ENCODE peak calls at places on chromosomes 13 and 19, in seven cellular contexts. S, M, I, Z, Q, N and J are unnamed samples.

GRCh38 chr19:3178377-3178972 is at the start of gene S1PR4:
- DNase-seq in I (peak), Z (no peak), Q (no peak), S (no peak), M (no peak), N (peak), J (no peak)

GRCh38 chr19:5035105-5035761 is 66.3 kb downstream of the KDM4B start:
- DNase-seq in M (no peak), I (no peak), Z (no peak), Q (no peak), S (no peak), N (no peak), J (no peak)

GRCh38 chr13:20610006-20610405 is 43.0 kb downstream of the IFT88 start:
- DNase-seq in Z (no peak), S (no peak), Q (no peak), N (no peak), I (no peak), M (no peak), J (no peak)

GRCh38 chr19:49954092-49954825 is 6.7 kb downstream of the SIGLEC11 start:
- DNase-seq in Q (no peak), Z (peak), M (no peak), I (no peak), N (peak), S (no peak), J (no peak)

GRCh38 chr19:13150187-13150918 is at the start of the genes IER2 and STX10:
- DNase-seq in M (peak), Q (peak), Z (peak), N (peak), S (peak), I (peak), J (peak)

GRCh38 chr19:34804115-34804514 is 31.1 kb upstream of the ZNF599 start:
- DNase-seq in Z (no peak), Q (no peak), S (no peak), M (no peak), N (no peak), I (no peak), J (no peak)

GRCh38 chr13:33050161-33050560 is 33.9 kb downstream of the KL start:
- DNase-seq in N (no peak), M (no peak), S (no peak), Q (no peak), Z (peak), I (no peak), J (no peak)

GRCh38 chr13:50685491-50685890 is 158.0 kb downstream of the DLEU7 start:
- DNase-seq in Q (peak), I (no peak), S (no peak), M (peak), N (no peak), Z (peak), J (peak)

GRCh38 chr13:37143901-37144300 is 38.4 kb upstream of the CSNK1A1L start:
- DNase-seq in N (no peak), S (no peak), I (no peak), Z (no peak), M (no peak), Q (no peak), J (no peak)

GRCh38 chr13:52599037-52599852 is 43.0 kb upstream of the HNRNPA1L2 start:
- DNase-seq in Z (peak), M (no peak), I (no peak), N (no peak), S (no peak), Q (no peak), J (no peak)

GRCh38 chr19:639251-640155 is at the start of gene FGF22:
- DNase-seq in M (peak), S (peak), Z (peak), Q (peak), I (peak), N (peak), J (peak)

GRCh38 chr19:5961969-5962945 is 15.7 kb downstream of the RANBP3 start:
- DNase-seq in I (peak), N (no peak), Z (peak), S (peak), M (peak), Q (no peak), J (no peak)

GRCh38 chr19:8302357-8302691 is 5.8 kb downstream of the CD320 start:
- DNase-seq in I (no peak), Z (no peak), Q (peak), M (peak), N (no peak), S (no peak), J (peak)

GRCh38 chr13:27644302-27644701 is 22.6 kb downstream of the POLR1D start:
- DNase-seq in Z (peak), S (no peak), I (no peak), N (no peak), M (no peak), Q (peak), J (no peak)

GRCh38 chr19:43699506-43700367 is 16.1 kb upstream of the IRGC start:
- DNase-seq in M (peak), N (no peak), I (no peak), S (no peak), Q (peak), Z (peak), J (peak)

GRCh38 chr13:102847272-102848234 is 1.7 kb downstream of the ERCC5 start:
- DNase-seq in N (no peak), Q (no peak), M (no peak), S (no peak), I (no peak), Z (peak), J (no peak)

GRCh38 chr13:73351730-73352129 is 292.9 kb downstream of the KLF5 start:
- DNase-seq in N (no peak), Z (no peak), S (no peak), I (no peak), M (no peak), Q (no peak), J (no peak)

GRCh38 chr13:76632388-76633044 is 253.7 kb downstream of the KCTD12 start:
- DNase-seq in Z (peak), N (no peak), Q (no peak), I (no peak), M (no peak), S (no peak), J (no peak)

GRCh38 chr13:78586706-78587105 is 16.6 kb downstream of the POU4F1 start:
- DNase-seq in Q (peak), I (no peak), N (no peak), M (no peak), S (no peak), Z (no peak), J (no peak)

GRCh38 chr19:1483979-1484428 is 5.0 kb upstream of the C19orf25 start:
- DNase-seq in S (no peak), Q (no peak), N (no peak), Z (no peak), I (no peak), M (no peak), J (no peak)

GRCh38 chr13:50412046-50412617 is 396.9 kb downstream of the KCNRG start:
- DNase-seq in S (no peak), M (no peak), Q (no peak), I (no peak), Z (no peak), N (no peak), J (no peak)

GRCh38 chr19:3162418-3163229 is 15.9 kb upstream of the S1PR4 start:
- DNase-seq in N (no peak), I (no peak), Z (peak), Q (no peak), M (no peak), S (no peak), J (no peak)

GRCh38 chr19:52520013-52520412 is 7.5 kb upstream of the ZNF808 start:
- DNase-seq in Q (no peak), S (no peak), N (no peak), M (no peak), I (no peak), Z (no peak), J (no peak)

GRCh38 chr19:40190891-40191835 is at the start of gene MAP3K10:
- DNase-seq in N (peak), Q (peak), S (no peak), Z (peak), I (peak), M (peak), J (peak)

GRCh38 chr19:48196933-48197665 is 26.6 kb downstream of the ZSWIM9 start:
- DNase-seq in M (no peak), S (no peak), Q (no peak), Z (peak), N (no peak), I (no peak), J (no peak)